ENCODE peak calls at places on chromosome 20, in five cellular contexts. C is fibroblast of lung, T is fibroblast of pulmonary artery, P is foreskin fibroblast, H is MCF 10A. X is an unnamed sample.

GRCh38 chr20:20196610-20197009 is 144.3 kb downstream of the CFAP61 start:
- DNase-seq in C (no peak), T (no peak), P (no peak), H (no peak), X (no peak)

GRCh38 chr20:31948008-31948407 is 3.8 kb downstream of the PDRG1 start:
- DNase-seq in C (no peak), T (no peak), P (no peak), H (no peak), X (no peak)

GRCh38 chr20:39398656-39399055 is 436.5 kb downstream of the DHX35 start:
- DNase-seq in C (no peak), T (no peak), P (no peak), H (no peak), X (no peak)

GRCh38 chr20:1357921-1358671 is 29.2 kb upstream of the SDCBP2 start:
- DNase-seq in C (peak), T (peak), P (peak), H (no peak), X (no peak)

GRCh38 chr20:46347831-46348230 is 39.5 kb upstream of the CDH22 start:
- DNase-seq in C (no peak), T (no peak), P (no peak), H (no peak), X (no peak)

GRCh38 chr20:21702553-21703467 is 2.7 kb upstream of the PAX1 start:
- DNase-seq in C (peak), T (peak), P (no peak), H (no peak), X (no peak)

GRCh38 chr20:56663660-56664059 is 34.6 kb downstream of the TFAP2C start:
- DNase-seq in C (no peak), T (no peak), P (no peak), H (no peak), X (no peak)

GRCh38 chr20:50333856-50334255 is 143.2 kb downstream of the CEBPB start:
- DNase-seq in C (peak), T (peak), P (peak), H (peak), X (no peak)

GRCh38 chr20:34529742-34530141 is 13.5 kb downstream of the DYNLRB1 start:
- DNase-seq in C (no peak), T (no peak), P (no peak), H (no peak), X (no peak)

GRCh38 chr20:3156811-3157619 is 2.6 kb downstream of the FASTKD5 start:
- DNase-seq in C (peak), T (no peak), P (no peak), H (no peak), X (no peak)

GRCh38 chr20:38209736-38210405 is 44.8 kb upstream of the TGM2 start:
- DNase-seq in C (no peak), T (no peak), P (peak), H (no peak), X (no peak)

GRCh38 chr20:46512943-46513844 is at the start of gene ZNF334:
- DNase-seq in C (peak), T (peak), P (peak), H (no peak), X (peak)

GRCh38 chr20:24581443-24582170 is 112.2 kb downstream of the SYNDIG1 start:
- DNase-seq in C (no peak), T (no peak), P (no peak), H (no peak), X (peak)

GRCh38 chr20:6636209-6637159 is 131.0 kb upstream of the BMP2 start:
- DNase-seq in C (peak), T (peak), P (peak), H (peak), X (no peak)

GRCh38 chr20:2585811-2586210 is 49.4 kb downstream of the TMC2 start:
- DNase-seq in C (peak), T (peak), P (peak), H (peak), X (no peak)

DNA sequence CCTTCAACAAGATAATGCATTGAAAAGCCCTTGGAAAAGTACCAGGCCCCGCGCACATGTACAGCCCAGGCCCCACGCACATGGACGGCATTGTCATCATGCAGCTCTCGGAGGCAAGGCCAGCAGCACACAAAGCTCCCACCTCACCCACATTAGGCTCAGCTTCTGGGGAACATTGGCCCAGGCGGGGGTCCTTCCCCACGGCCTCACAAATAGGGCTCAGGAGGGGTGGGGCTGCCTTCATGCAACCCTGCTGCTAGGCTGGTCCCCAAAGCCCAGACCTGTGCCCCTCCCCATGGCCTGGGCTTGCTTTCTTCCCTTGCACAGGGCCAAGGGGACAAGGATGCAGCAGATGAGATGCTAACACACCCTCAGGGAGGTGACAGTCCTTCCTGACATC is 26.7 kb downstream of the NPEPL1 start:
- DNase-seq in C (no peak), T (no peak), P (no peak), H (no peak), X (peak)
- TF ChIP-seq CTCF in C (no peak), T (no peak), P (no peak), H (no peak), X (no peak)

GRCh38 chr20:13581451-13581850 is 57.3 kb downstream of the TASP1 start:
- DNase-seq in C (no peak), T (no peak), P (no peak), H (no peak), X (no peak)

GRCh38 chr20:13580725-13581124 is 58.0 kb downstream of the TASP1 start:
- DNase-seq in C (no peak), T (no peak), P (no peak), H (no peak), X (no peak)

GRCh38 chr20:13588049-13588448 is 50.7 kb downstream of the TASP1 start:
- DNase-seq in C (no peak), T (no peak), P (no peak), H (no peak), X (no peak)

GRCh38 chr20:13587370-13587769 is 51.4 kb downstream of the TASP1 start:
- DNase-seq in C (no peak), T (no peak), P (no peak), H (no peak), X (no peak)

DNA sequence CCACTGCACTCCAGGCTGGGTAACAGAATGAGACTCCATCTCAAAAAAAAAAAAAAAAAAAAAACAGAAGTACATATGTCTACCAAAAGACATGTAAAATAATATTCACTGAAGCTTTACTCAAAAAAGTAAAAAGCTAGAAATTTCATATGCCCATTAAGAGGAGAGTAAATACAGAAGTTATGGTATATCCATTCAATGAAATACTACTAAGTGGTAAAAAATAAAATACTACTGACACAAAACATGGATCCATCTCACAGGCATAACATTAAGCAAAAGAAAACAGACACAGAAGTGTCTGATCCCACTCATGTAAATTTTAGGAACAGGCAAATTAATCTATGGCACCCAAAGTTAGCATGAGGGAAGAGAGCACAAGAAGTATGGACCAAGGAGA is 52.6 kb downstream of the TASP1 start:
- DNase-seq in C (no peak), T (no peak), P (no peak), H (no peak), X (no peak)
- TF ChIP-seq CTCF in C (no peak), T (no peak), P (no peak), H (no peak), X (no peak)

GRCh38 chr20:62782149-62782892 is 14.0 kb upstream of the MRGBP start:
- DNase-seq in C (no peak), T (no peak), P (no peak), H (no peak), X (no peak)
- TF ChIP-seq CTCF in C (no peak), T (peak), P (no peak), H (no peak), X (no peak)

DNA sequence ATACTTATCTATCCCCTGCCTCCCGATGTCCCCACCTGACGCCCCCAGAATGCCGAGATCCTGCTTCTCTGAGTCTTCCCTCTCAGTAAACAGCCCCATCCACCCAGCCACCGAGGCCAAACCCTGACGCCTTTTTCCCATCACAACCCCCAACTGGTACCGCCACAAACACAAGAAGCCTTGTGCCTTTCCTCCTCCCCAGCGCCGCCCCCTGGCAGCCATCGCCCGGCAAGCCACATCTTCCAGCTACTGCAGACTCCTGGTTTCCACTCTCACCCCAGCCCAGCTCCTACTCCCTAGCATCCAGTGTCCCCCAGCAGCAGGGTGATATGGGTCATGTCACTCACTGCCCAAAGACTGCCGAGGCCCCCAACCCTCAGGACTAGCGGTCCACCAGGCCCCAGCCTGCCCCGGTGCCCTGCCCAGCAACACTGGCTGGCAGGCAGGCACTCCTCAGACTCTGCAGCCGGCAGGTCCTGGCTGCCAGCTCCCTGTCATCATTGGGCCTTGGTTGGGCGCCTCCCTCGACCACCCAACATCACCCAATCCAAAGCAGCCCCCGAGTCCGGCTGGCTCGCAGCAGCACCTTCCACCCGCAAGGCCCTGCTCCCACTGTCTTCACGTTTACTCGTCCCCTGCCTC is 11.2 kb downstream of the TCFL5 start:
- DNase-seq in C (no peak), T (no peak), P (no peak), H (no peak), X (no peak)
- TF ChIP-seq CTCF in C (no peak), T (no peak), P (no peak), H (no peak), X (no peak)

GRCh38 chr20:15702161-15702560 is 871.1 kb downstream of the KIF16B start:
- DNase-seq in C (peak), T (peak), P (peak), H (no peak), X (no peak)

GRCh38 chr20:15700147-15700765 is 873.0 kb downstream of the KIF16B start:
- DNase-seq in C (no peak), T (no peak), P (peak), H (peak), X (no peak)

GRCh38 chr20:15703171-15703911 is 869.9 kb downstream of the KIF16B start:
- DNase-seq in C (peak), T (peak), P (peak), H (peak), X (no peak)

GRCh38 chr20:15699431-15700146 is 873.7 kb downstream of the KIF16B start:
- DNase-seq in C (no peak), T (no peak), P (no peak), H (peak), X (no peak)
- TF ChIP-seq CTCF in C (no peak), T (no peak), P (no peak), H (no peak), X (no peak)

GRCh38 chr20:48933017-48933766 is 11.7 kb downstream of the ARFGEF2 start:
- DNase-seq in C (no peak), T (no peak), P (no peak), H (no peak), X (no peak)
- TF ChIP-seq CTCF in C (no peak), T (no peak), P (no peak), H (no peak), X (no peak)

GRCh38 chr20:44651507-44652373 is at the start of gene ADA:
- DNase-seq in C (peak), T (peak), P (peak), H (peak), X (no peak)
- TF ChIP-seq CTCF in C (peak), T (no peak), P (no peak), H (no peak), X (peak)

DNA sequence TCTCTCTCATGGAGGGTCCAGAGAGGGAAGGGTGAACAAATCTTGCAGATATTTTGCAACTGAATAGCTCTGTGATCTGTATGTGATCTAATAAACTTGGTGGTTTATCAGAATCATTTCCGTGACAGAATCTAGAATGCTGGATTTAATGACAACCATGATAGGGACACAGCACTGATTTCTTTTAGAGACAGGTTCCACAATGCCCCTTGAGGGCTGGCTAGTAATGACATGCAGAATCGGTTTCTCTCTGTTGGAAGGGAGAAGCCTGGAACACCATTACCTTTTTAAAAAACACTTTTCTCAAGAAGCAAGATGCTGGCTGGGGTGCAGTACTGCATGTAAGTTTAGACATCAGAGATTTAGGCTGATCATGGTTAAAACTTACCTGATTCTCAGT is 313.4 kb downstream of the CDH26 start:
- DNase-seq in C (no peak), T (no peak), P (peak), H (no peak), X (no peak)
- TF ChIP-seq CTCF in C (peak), T (peak), P (peak), H (peak), X (peak)